ENCODE peak calls at places on chromosomes 4 and X, in six cellular contexts. A is mesenchymal stem cell, Q is brain microvascular endothelial cell, I is testis, E is heart right ventricle, S is RWPE2. P is an unnamed sample.
A peak's percentile ranks its signal among the peaks of the same experiment; 100 is the strongest.

GRCh38 chr4:66564901-66565648 is 894.8 kb upstream of the EPHA5 start:
- DNase-seq in I (no peak), A (peak; percentile 83), S (no peak), Q (peak; percentile 88), E (no peak), P (peak; percentile 69)

GRCh38 chrX:52979568-52979967 is 21.2 kb upstream of the FAM156A start:
- DNase-seq in I (peak; percentile 76), A (no peak), Q (no peak), E (no peak), S (no peak), P (no peak)

GRCh38 chr4:5874811-5875465 is 17.9 kb downstream of the CRMP1 start:
- DNase-seq in S (no peak), I (no peak), A (no peak), E (no peak), Q (no peak), P (no peak)

GRCh38 chrX:129957241-129958099 is 25.0 kb upstream of the BCORL1 start:
- DNase-seq in S (no peak), Q (no peak), E (peak; percentile 62), A (peak; percentile 35), I (peak; percentile 64), P (no peak)

GRCh38 chr4:39348371-39349265 is 17.5 kb downstream of the RFC1 start:
- DNase-seq in A (peak; percentile 23), I (no peak), Q (peak; percentile 51), S (no peak), E (no peak), P (no peak)

GRCh38 chr4:100391913-100392312 is 125.9 kb downstream of the EMCN start:
- DNase-seq in S (no peak), I (no peak), E (no peak), A (peak; percentile 60), Q (peak; percentile 76), P (no peak)

GRCh38 chrX:26649534-26649933 is 433.6 kb downstream of the MAGEB5 start:
- DNase-seq in A (no peak), E (no peak), S (no peak), I (peak; percentile 14), Q (peak; percentile 23), P (no peak)

GRCh38 chr4:86855572-86855971 is 6.4 kb upstream of the SLC10A6 start:
- DNase-seq in S (no peak), A (peak; percentile 71), E (no peak), I (no peak), Q (peak; percentile 44), P (no peak)

GRCh38 chr4:77697860-77698599 is 92.4 kb downstream of the CXCL13 start:
- DNase-seq in S (no peak), A (peak; percentile 79), I (peak; percentile 18), Q (peak; percentile 68), E (no peak), P (no peak)

GRCh38 chrX:37759878-37760418 is 19.9 kb upstream of the CYBB start:
- DNase-seq in A (no peak), I (no peak), E (no peak), Q (no peak), S (no peak), P (no peak)

GRCh38 chr4:147307896-147308680 is 172.8 kb upstream of the EDNRA start:
- DNase-seq in Q (no peak), S (no peak), E (no peak), I (no peak), A (no peak), P (no peak)

GRCh38 chr4:11028334-11028733 is 343.8 kb upstream of the CLNK start:
- DNase-seq in Q (no peak), I (no peak), E (no peak), A (no peak), S (no peak), P (no peak)

GRCh38 chr4:182306792-182307507 is 63.7 kb downstream of the TENM3 start:
- DNase-seq in A (no peak), Q (no peak), S (no peak), I (no peak), E (no peak), P (no peak)

GRCh38 chrX:68332156-68332823 is 101.0 kb downstream of the OPHN1 start:
- DNase-seq in A (no peak), S (no peak), I (no peak), E (no peak), Q (no peak), P (peak; percentile 51)

GRCh38 chr4:126647756-126648396 is 984.9 kb upstream of the INTU start:
- DNase-seq in S (no peak), E (no peak), A (no peak), I (no peak), Q (no peak), P (no peak)

GRCh38 chr4:40685300-40685699 is 55.6 kb upstream of the RBM47 start:
- DNase-seq in S (no peak), I (no peak), Q (peak; percentile 45), E (no peak), A (peak; percentile 54), P (no peak)

GRCh38 chrX:39336709-39337294 is 535.5 kb downstream of the MID1IP1 start:
- DNase-seq in A (peak; percentile 77), Q (no peak), S (no peak), E (peak; percentile 11), I (peak; percentile 33), P (no peak)

GRCh38 chrX:38859602-38860001 is 58.3 kb downstream of the MID1IP1 start:
- DNase-seq in A (peak; percentile 49), I (no peak), S (no peak), E (no peak), Q (no peak), P (no peak)

GRCh38 chr4:76896731-76897521 is 1.0 kb downstream of the SOWAHB start:
- DNase-seq in S (no peak), Q (no peak), A (peak; percentile 44), I (peak; percentile 34), E (no peak), P (no peak)

GRCh38 chr4:39259571-39260330 is 77.4 kb downstream of the WDR19 start:
- DNase-seq in S (no peak), Q (peak; percentile 22), A (peak; percentile 68), E (no peak), I (no peak), P (no peak)

GRCh38 chr4:25321703-25322102 is 9.1 kb downstream of the ZCCHC4 start:
- DNase-seq in A (no peak), Q (no peak), I (no peak), S (no peak), E (no peak), P (no peak)

GRCh38 chrX:51860679-51861078 is 32.7 kb upstream of the MAGED1 start:
- DNase-seq in Q (no peak), E (peak; percentile 3), A (peak; percentile 35), I (peak; percentile 28), S (no peak), P (no peak)

GRCh38 chr4:138138774-138139173 is 103.4 kb downstream of the SLC7A11 start:
- DNase-seq in I (no peak), A (no peak), Q (no peak), E (no peak), S (no peak), P (no peak)

GRCh38 chr4:110959041-110959643 is 336.3 kb upstream of the PITX2 start:
- DNase-seq in S (no peak), E (no peak), Q (no peak), A (peak; percentile 42), I (no peak), P (peak; percentile 59)

GRCh38 chr4:86927843-86928395 is 6.9 kb upstream of the AFF1 start:
- DNase-seq in I (no peak), A (peak; percentile 98), S (peak; percentile 72), Q (peak; percentile 97), E (no peak), P (no peak)

GRCh38 chr4:162645381-162645780 is 481.6 kb upstream of the FSTL5 start:
- DNase-seq in A (no peak), E (no peak), Q (peak; percentile 3), S (no peak), I (no peak), P (no peak)

GRCh38 chr4:75678965-75679364 is 5.8 kb upstream of the G3BP2 start:
- DNase-seq in A (no peak), E (no peak), Q (no peak), I (no peak), S (no peak), P (no peak)

GRCh38 chr4:189049682-189050081 is 891.0 kb upstream of the FRG1 start:
- DNase-seq in I (no peak), A (peak; percentile 6), S (no peak), Q (no peak), E (no peak), P (no peak)

GRCh38 chrX:19017271-19017670 is 33.4 kb upstream of the PHKA2 start:
- DNase-seq in S (no peak), A (peak; percentile 30), E (no peak), I (peak; percentile 15), Q (no peak), P (no peak)

GRCh38 chr4:76589872-76590846 is 155.1 kb downstream of the SHROOM3 start:
- DNase-seq in I (peak; percentile 25), A (peak; percentile 90), E (peak; percentile 27), Q (peak; percentile 96), S (no peak), P (no peak)

GRCh38 chr4:3529363-3529762 is 2.9 kb downstream of the LRPAP1 start:
- DNase-seq in E (peak; percentile 36), I (no peak), A (peak; percentile 51), S (no peak), Q (no peak), P (no peak)

GRCh38 chrX:117972681-117973080 is 143.9 kb downstream of the KLHL13 start:
- DNase-seq in I (no peak), A (no peak), S (no peak), E (peak; percentile 4), Q (no peak), P (no peak)
- H3K27ac ChIP-seq in I (no peak overlapping the region), A (no peak overlapping the region), S (no peak overlapping the region), E (no peak overlapping the region), Q (no peak overlapping the region), P (peak overlapping the region; percentile 52)

DNA sequence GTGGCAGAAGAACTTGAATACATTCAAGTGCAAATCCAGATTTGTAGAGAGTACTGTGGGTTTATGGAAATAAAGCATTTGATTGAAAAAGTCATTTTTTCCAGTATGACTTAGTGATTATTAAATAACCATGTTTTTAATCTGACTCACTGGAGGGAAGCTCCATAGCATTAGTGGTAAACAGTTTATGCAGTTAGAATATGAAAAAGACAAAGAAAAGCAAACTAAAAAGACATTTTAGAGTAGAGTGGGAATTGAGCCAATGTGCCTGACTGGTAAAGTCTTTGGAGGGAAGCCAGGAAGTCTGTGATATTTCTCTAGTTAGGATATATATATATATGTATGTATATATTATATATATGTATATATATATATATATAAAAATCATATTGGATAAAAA is 53.4 kb downstream of the FAT4 start:
- DNase-seq in I (no peak), E (no peak), Q (no peak), A (peak; percentile 19), S (no peak), P (peak; percentile 70)
- H3K27ac ChIP-seq in I (no peak overlapping the region), E (no peak overlapping the region), Q (peak overlapping the region; percentile 79), A (no peak overlapping the region), S (peak overlapping the region; percentile 85), P (peak overlapping the region; percentile 93)

DNA sequence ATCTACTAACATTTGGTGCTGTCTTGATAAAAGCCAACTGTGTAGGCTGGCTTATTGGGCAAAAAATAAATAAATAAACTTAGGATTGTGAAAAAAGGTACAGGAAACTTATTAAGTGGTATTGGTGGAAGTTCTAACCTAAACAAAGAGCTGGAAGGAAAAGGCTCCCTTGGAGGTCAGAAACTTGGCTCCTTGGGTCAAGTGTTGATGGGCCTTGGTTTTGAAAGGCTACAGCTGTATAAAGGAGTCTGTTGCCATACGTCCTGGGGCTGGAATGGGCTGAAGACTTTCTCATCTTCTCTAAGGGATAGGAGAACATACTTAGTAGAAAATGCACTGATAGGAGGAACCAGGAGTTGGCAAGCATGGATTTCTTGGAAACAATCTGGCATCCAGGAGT is 56.5 kb downstream of the PDLIM5 start:
- DNase-seq in A (peak; percentile 76), E (no peak), Q (no peak), S (no peak), I (no peak), P (no peak)
- H3K27ac ChIP-seq in A (peak overlapping the region; percentile 37), E (no peak overlapping the region), Q (peak overlapping the region; percentile 70), S (peak overlapping the region; percentile 66), I (no peak overlapping the region), P (no peak overlapping the region)

GRCh38 chr4:70715097-70715496 is 6.7 kb upstream of the RUFY3 start:
- DNase-seq in E (no peak), I (no peak), S (no peak), A (no peak), Q (peak; percentile 44), P (no peak)
- H3K27ac ChIP-seq in E (no peak overlapping the region), I (no peak overlapping the region), S (no peak overlapping the region), A (no peak overlapping the region), Q (no peak overlapping the region), P (no peak overlapping the region)